ENCODE peak calls at places on chromosome 20, in four cellular contexts. J, S, L and I are unnamed samples.

GRCh38 chr20:61902213-61902869 is 163.3 kb downstream of the TAF4 start:
- DNase-seq in J (no peak), S (no peak), L (no peak), I (no peak)

GRCh38 chr20:11544029-11544678 is 373.5 kb upstream of the BTBD3 start:
- DNase-seq in J (peak), S (peak), L (no peak), I (peak)

GRCh38 chr20:32563311-32564272 is 21.5 kb downstream of the NOL4L start:
- DNase-seq in J (no peak), S (no peak), L (no peak), I (no peak)

GRCh38 chr20:64196831-64197418 is 32.7 kb downstream of the MYT1 start:
- DNase-seq in J (no peak), S (no peak), L (no peak), I (no peak)

GRCh38 chr20:35342154-35342769 is 50.0 kb upstream of the FAM83C start:
- DNase-seq in J (no peak), S (no peak), L (no peak), I (no peak)

GRCh38 chr20:35318502-35319157 is 26.4 kb upstream of the FAM83C start:
- DNase-seq in J (no peak), S (peak), L (no peak), I (no peak)

GRCh38 chr20:32535316-32535952 is 49.7 kb downstream of the NOL4L start:
- DNase-seq in J (no peak), S (no peak), L (no peak), I (no peak)

GRCh38 chr20:24778585-24779031 is 170.5 kb upstream of the CST7 start:
- DNase-seq in J (no peak), S (no peak), L (no peak), I (no peak)

GRCh38 chr20:17655286-17655651 is 26.8 kb downstream of the RRBP1 start:
- DNase-seq in J (no peak), S (no peak), L (no peak), I (no peak)

GRCh38 chr20:20085071-20085470 is 32.7 kb downstream of the CFAP61 start:
- DNase-seq in J (no peak), S (no peak), L (no peak), I (no peak)

GRCh38 chr20:12199703-12200102 is 282.0 kb downstream of the BTBD3 start:
- DNase-seq in J (no peak), S (no peak), L (no peak), I (no peak)

GRCh38 chr20:42639140-42639539 is 550.6 kb downstream of the PTPRT start:
- DNase-seq in J (no peak), S (no peak), L (no peak), I (no peak)

GRCh38 chr20:33656010-33656782 is 5.9 kb upstream of the C20orf144 start:
- DNase-seq in J (no peak), S (no peak), L (no peak), I (no peak)

GRCh38 chr20:723756-724155 is 44.5 kb downstream of the SLC52A3 start:
- DNase-seq in J (no peak), S (no peak), L (no peak), I (no peak)

DNA sequence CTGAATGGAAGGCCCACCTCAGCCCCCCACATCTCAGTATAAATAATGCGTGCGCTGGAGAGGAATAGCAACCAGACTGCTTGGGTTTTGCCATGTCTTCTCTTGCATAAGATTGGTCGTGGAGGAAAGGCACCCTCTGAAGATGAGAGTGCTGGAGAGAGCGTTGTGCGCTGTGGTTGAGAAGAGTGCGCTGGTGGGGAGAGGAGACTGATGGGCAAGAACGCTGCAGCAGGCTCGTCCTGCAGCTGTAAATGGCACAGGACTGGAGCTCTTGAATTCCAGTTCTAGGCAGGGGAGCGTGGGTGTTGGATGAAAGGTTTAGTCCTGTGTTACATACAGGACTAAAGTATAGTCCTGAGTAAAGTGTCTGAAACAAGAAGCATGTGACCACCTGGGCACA is 51.5 kb downstream of the RPRD1B start:
- DNase-seq in J (no peak), S (no peak), L (no peak), I (no peak)
- TF ChIP-seq TARDBP in J (no peak), S (no peak), L (no peak), I (no peak)

GRCh38 chr20:46953596-46953995 is 59.0 kb downstream of the EYA2 start:
- DNase-seq in J (no peak), S (no peak), L (no peak), I (no peak)

GRCh38 chr20:46951405-46951804 is 56.8 kb downstream of the EYA2 start:
- DNase-seq in J (no peak), S (no peak), L (no peak), I (no peak)

GRCh38 chr20:46955601-46956556 is 61.2 kb downstream of the EYA2 start:
- DNase-seq in J (no peak), S (no peak), L (no peak), I (no peak)

GRCh38 chr20:46954490-46955038 is 59.9 kb downstream of the EYA2 start:
- DNase-seq in J (no peak), S (no peak), L (no peak), I (no peak)

GRCh38 chr20:46951840-46952497 is 57.3 kb downstream of the EYA2 start:
- DNase-seq in J (no peak), S (no peak), L (no peak), I (no peak)
- TF ChIP-seq TARDBP in J (no peak), S (no peak), L (no peak), I (no peak)

GRCh38 chr20:45593498-45593897 is 14.4 kb upstream of the WFDC8 start:
- DNase-seq in J (no peak), S (no peak), L (no peak), I (no peak)

GRCh38 chr20:45589725-45590124 is 10.6 kb upstream of the WFDC8 start:
- DNase-seq in J (no peak), S (no peak), L (no peak), I (no peak)

GRCh38 chr20:45595235-45595634 is 16.2 kb upstream of the WFDC8 start:
- DNase-seq in J (no peak), S (no peak), L (no peak), I (no peak)

GRCh38 chr20:45588800-45589199 is 9.7 kb upstream of the WFDC8 start:
- DNase-seq in J (no peak), S (no peak), L (no peak), I (no peak)

GRCh38 chr20:45592574-45593189 is 13.6 kb upstream of the WFDC8 start:
- DNase-seq in J (no peak), S (peak), L (peak), I (peak)
- TF ChIP-seq TARDBP in J (no peak), S (no peak), L (no peak), I (no peak)

GRCh38 chr20:37941332-37941731 is 38.4 kb downstream of the VSTM2L start:
- DNase-seq in J (no peak), S (peak), L (peak), I (peak)

GRCh38 chr20:37938181-37938775 is 35.4 kb downstream of the VSTM2L start:
- DNase-seq in J (no peak), S (no peak), L (no peak), I (no peak)

GRCh38 chr20:37940161-37940560 is 37.2 kb downstream of the VSTM2L start:
- DNase-seq in J (no peak), S (no peak), L (no peak), I (no peak)

GRCh38 chr20:37938954-37939353 is 36.0 kb downstream of the VSTM2L start:
- DNase-seq in J (no peak), S (no peak), L (no peak), I (no peak)

DNA sequence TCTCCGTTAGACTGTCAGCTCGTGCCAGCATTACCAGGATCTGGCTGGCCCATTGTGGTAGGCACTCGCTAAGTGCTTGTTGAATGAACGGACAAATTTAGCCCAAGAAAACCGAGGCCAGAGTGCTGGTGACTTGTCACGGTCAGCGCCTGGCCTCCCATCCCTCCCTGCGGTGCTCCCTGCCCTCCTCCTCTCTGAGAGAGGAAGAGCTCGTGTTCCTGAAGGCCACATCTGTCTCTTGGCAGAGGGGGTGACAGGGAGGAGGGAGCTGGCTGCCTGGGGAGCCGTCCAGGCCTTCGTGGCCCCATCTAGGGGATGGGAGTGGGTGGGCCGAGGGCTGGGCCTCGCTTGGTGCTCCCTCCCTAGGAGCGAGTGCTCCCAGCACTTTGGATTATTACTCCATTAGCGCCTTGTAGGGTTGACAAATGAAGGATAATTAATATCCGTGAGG is 36.8 kb downstream of the VSTM2L start:
- DNase-seq in J (no peak), S (no peak), L (no peak), I (no peak)
- TF ChIP-seq TARDBP in J (no peak), S (no peak), L (no peak), I (no peak)

GRCh38 chr20:5000263-5001173 is 792 bp downstream of the SLC23A2 start:
- DNase-seq in J (no peak), S (peak), L (no peak), I (peak)

GRCh38 chr20:5002077-5002413 is 735 bp upstream of the SLC23A2 start:
- DNase-seq in J (no peak), S (no peak), L (no peak), I (no peak)

GRCh38 chr20:4999788-5000187 is 1.5 kb downstream of the SLC23A2 start:
- DNase-seq in J (no peak), S (no peak), L (no peak), I (no peak)

GRCh38 chr20:5003626-5004025 is 2.3 kb upstream of the SLC23A2 start:
- DNase-seq in J (no peak), S (no peak), L (no peak), I (peak)

DNA sequence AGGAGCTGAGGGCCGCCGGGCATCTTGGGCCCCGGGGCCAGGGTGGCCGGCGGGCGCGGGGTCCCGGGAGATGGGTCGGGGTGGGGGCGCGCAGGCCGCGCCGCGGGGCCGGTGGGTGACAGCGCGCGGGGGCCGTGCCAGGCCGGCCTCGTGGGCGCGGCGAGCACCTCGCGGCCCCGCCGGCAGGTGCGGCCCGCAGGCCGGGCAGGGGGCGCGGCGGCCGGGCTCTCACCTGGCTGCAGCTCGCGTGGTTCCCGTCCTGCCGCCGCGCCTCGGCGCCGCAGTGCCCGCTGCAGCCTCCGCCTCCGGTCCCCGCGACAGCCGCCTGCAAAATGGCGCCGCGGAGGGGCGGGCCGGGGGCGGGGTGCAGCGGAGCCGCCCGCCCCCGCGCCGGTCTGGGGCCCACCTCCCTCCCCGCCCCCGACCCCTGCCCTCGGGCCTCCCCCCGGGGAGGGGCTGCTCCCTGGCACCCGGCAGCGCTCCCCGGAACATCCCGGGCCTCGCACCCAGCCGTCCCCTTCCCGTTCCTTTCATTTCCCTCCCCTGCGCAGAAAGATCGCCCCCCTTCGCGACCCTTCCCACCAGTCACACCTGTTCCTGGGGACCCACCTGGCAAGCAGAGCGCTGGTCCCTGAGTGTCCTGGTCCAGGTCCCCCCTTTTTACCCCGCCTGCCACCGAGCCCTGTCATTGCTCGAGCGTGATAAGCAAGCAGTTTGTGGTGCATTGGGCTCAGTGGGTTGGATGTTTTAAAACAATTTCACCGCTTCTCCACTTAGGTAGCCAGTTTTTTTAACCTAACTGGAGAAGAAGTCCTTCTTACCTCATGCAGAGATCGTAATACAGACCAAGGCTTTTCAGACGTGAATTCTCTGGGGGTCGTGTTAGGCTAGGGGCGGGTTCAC is at the start of gene SLC23A2:
- DNase-seq in J (no peak), S (no peak), L (peak), I (peak)
- TF ChIP-seq TARDBP in J (no peak), S (peak), L (no peak), I (no peak)

DNA sequence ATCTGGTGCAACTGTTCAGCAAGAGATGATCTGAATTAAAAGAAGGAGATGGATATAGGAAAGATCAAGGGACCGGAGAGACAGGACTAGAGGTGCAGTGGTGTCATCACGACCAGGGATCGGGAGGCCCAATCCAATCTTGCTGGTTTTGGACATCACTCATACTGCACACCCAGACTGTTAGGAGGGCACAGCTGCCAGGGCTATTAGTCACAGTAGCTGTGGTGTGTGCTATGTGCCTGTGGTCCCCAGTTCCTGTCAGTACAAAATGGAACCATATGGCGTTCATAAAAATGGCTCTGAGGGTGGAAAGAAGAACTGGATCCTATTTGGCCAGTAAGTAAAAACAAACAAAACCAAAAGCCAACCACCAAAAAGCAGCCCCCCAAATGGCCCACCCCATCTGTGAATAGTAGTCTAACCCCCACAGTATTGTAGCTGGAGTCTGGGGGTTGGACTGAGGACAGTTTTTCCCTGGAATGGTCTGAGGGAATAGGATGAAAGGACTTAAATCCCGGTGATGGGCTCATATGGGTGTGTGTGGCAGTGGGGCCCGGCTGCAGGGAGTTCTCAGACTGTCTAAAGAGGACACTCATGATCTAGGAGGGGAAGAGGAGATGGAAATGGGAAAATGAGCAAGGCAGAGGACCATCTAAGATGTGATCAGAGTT is 9.3 kb upstream of the NNAT start:
- DNase-seq in J (no peak), S (no peak), L (no peak), I (no peak)
- TF ChIP-seq TARDBP in J (no peak), S (no peak), L (no peak), I (no peak)

GRCh38 chr20:63123326-63123725 is 92.6 kb downstream of the YTHDF1 start:
- DNase-seq in J (no peak), S (no peak), L (no peak), I (no peak)
- TF ChIP-seq TARDBP in J (no peak), S (no peak), L (no peak), I (no peak)

GRCh38 chr20:4443016-4443415 is 278.7 kb upstream of the PRND start:
- DNase-seq in J (no peak), S (no peak), L (no peak), I (no peak)
- TF ChIP-seq TARDBP in J (no peak), S (no peak), L (no peak), I (no peak)